ENCODE peak calls at places on chromosomes 16 and 17, in six cellular contexts. One of them, this sample, is unnamed.

GRCh38 chr17:80815151-80815561 is 176.5 kb upstream of the CHMP6 start:
- DNase-seq in PC-9: no peak
- DNase-seq in M059J: no peak
- DNase-seq in stimulated activated CD4-positive, alpha-beta T cell treated with anti-CD3 and anti-CD28 coated beads, Interleukin-1b, Interleukin-23, amount 100 ng/mL, for 1 hour: no peak
- DNase-seq in stimulated activated CD8-positive, alpha-beta memory T cell treated with anti-CD3 and anti-CD28 coated beads, Interleukin-4, amount 100 ng/mL, for 1 hour: no peak
- DNase-seq in effector memory CD4-positive, alpha-beta T cell: no peak
- DNase-seq in this sample: no peak

GRCh38 chr17:44097110-44097810 is 26.2 kb downstream of the HDAC5 start:
- DNase-seq in PC-9: peak
- DNase-seq in M059J: peak
- DNase-seq in stimulated activated CD4-positive, alpha-beta T cell treated with anti-CD3 and anti-CD28 coated beads, Interleukin-1b, Interleukin-23, amount 100 ng/mL, for 1 hour: no peak
- DNase-seq in stimulated activated CD8-positive, alpha-beta memory T cell treated with anti-CD3 and anti-CD28 coated beads, Interleukin-4, amount 100 ng/mL, for 1 hour: no peak
- DNase-seq in effector memory CD4-positive, alpha-beta T cell: no peak
- DNase-seq in this sample: no peak

GRCh38 chr16:76837872-76838271 is 353.1 kb upstream of the MON1B start:
- DNase-seq in PC-9: peak
- DNase-seq in M059J: no peak
- DNase-seq in stimulated activated CD4-positive, alpha-beta T cell treated with anti-CD3 and anti-CD28 coated beads, Interleukin-1b, Interleukin-23, amount 100 ng/mL, for 1 hour: no peak
- DNase-seq in stimulated activated CD8-positive, alpha-beta memory T cell treated with anti-CD3 and anti-CD28 coated beads, Interleukin-4, amount 100 ng/mL, for 1 hour: no peak
- DNase-seq in effector memory CD4-positive, alpha-beta T cell: no peak
- DNase-seq in this sample: no peak

GRCh38 chr17:61410100-61410551 is 10.5 kb downstream of the TBX2 start:
- DNase-seq in PC-9: no peak
- DNase-seq in M059J: no peak
- DNase-seq in stimulated activated CD4-positive, alpha-beta T cell treated with anti-CD3 and anti-CD28 coated beads, Interleukin-1b, Interleukin-23, amount 100 ng/mL, for 1 hour: no peak
- DNase-seq in stimulated activated CD8-positive, alpha-beta memory T cell treated with anti-CD3 and anti-CD28 coated beads, Interleukin-4, amount 100 ng/mL, for 1 hour: no peak
- DNase-seq in effector memory CD4-positive, alpha-beta T cell: no peak
- DNase-seq in this sample: no peak

GRCh38 chr17:73297934-73298861 is 13.6 kb downstream of the CDC42EP4 start:
- DNase-seq in PC-9: no peak
- DNase-seq in M059J: no peak
- DNase-seq in stimulated activated CD4-positive, alpha-beta T cell treated with anti-CD3 and anti-CD28 coated beads, Interleukin-1b, Interleukin-23, amount 100 ng/mL, for 1 hour: no peak
- DNase-seq in stimulated activated CD8-positive, alpha-beta memory T cell treated with anti-CD3 and anti-CD28 coated beads, Interleukin-4, amount 100 ng/mL, for 1 hour: no peak
- DNase-seq in effector memory CD4-positive, alpha-beta T cell: no peak
- DNase-seq in this sample: no peak

GRCh38 chr16:70735141-70735979 is 49.5 kb upstream of the MTSS2 start:
- DNase-seq in PC-9: no peak
- DNase-seq in M059J: no peak
- DNase-seq in stimulated activated CD4-positive, alpha-beta T cell treated with anti-CD3 and anti-CD28 coated beads, Interleukin-1b, Interleukin-23, amount 100 ng/mL, for 1 hour: no peak
- DNase-seq in stimulated activated CD8-positive, alpha-beta memory T cell treated with anti-CD3 and anti-CD28 coated beads, Interleukin-4, amount 100 ng/mL, for 1 hour: no peak
- DNase-seq in effector memory CD4-positive, alpha-beta T cell: no peak
- DNase-seq in this sample: no peak

GRCh38 chr17:1067282-1067956 is 70.5 kb downstream of the TIMM22 start:
- DNase-seq in PC-9: peak
- DNase-seq in M059J: peak
- DNase-seq in stimulated activated CD4-positive, alpha-beta T cell treated with anti-CD3 and anti-CD28 coated beads, Interleukin-1b, Interleukin-23, amount 100 ng/mL, for 1 hour: no peak
- DNase-seq in stimulated activated CD8-positive, alpha-beta memory T cell treated with anti-CD3 and anti-CD28 coated beads, Interleukin-4, amount 100 ng/mL, for 1 hour: no peak
- DNase-seq in effector memory CD4-positive, alpha-beta T cell: no peak
- DNase-seq in this sample: no peak

GRCh38 chr17:4607773-4608187 is 23.5 kb downstream of the SMTNL2 start:
- DNase-seq in PC-9: no peak
- DNase-seq in M059J: peak
- DNase-seq in stimulated activated CD4-positive, alpha-beta T cell treated with anti-CD3 and anti-CD28 coated beads, Interleukin-1b, Interleukin-23, amount 100 ng/mL, for 1 hour: no peak
- DNase-seq in stimulated activated CD8-positive, alpha-beta memory T cell treated with anti-CD3 and anti-CD28 coated beads, Interleukin-4, amount 100 ng/mL, for 1 hour: no peak
- DNase-seq in effector memory CD4-positive, alpha-beta T cell: no peak
- DNase-seq in this sample: no peak

GRCh38 chr16:20799599-20799998 is 6.7 kb downstream of the ERI2 start:
- DNase-seq in PC-9: no peak
- DNase-seq in M059J: peak
- DNase-seq in stimulated activated CD4-positive, alpha-beta T cell treated with anti-CD3 and anti-CD28 coated beads, Interleukin-1b, Interleukin-23, amount 100 ng/mL, for 1 hour: no peak
- DNase-seq in stimulated activated CD8-positive, alpha-beta memory T cell treated with anti-CD3 and anti-CD28 coated beads, Interleukin-4, amount 100 ng/mL, for 1 hour: no peak
- DNase-seq in effector memory CD4-positive, alpha-beta T cell: no peak
- DNase-seq in this sample: no peak